ENCODE peak calls at places on chromosome 20, in four cellular contexts. P is HS-27A, S is endothelial cell, C is COR-L47. B is an unnamed sample.

GRCh38 chr20:11935754-11936551 is 18.3 kb downstream of the BTBD3 start:
- DNase-seq in P (no peak), C (peak), S (no peak), B (peak)

GRCh38 chr20:13771853-13772453 is 12.8 kb downstream of the ESF1 start:
- DNase-seq in C (peak), S (no peak), P (no peak), B (peak)

GRCh38 chr20:48329676-48330644 is 497.8 kb downstream of the PREX1 start:
- DNase-seq in S (peak), P (no peak), C (no peak), B (peak)

GRCh38 chr20:18428490-18429173 is 38.2 kb downstream of the DZANK1 start:
- DNase-seq in S (no peak), C (no peak), P (peak), B (no peak)

GRCh38 chr20:53208110-53208908 is 236.2 kb downstream of the TSHZ2 start:
- DNase-seq in C (no peak), S (peak), P (no peak), B (no peak)

GRCh38 chr20:10111144-10111771 is 76.5 kb downstream of the ANKEF1 start:
- DNase-seq in P (no peak), C (peak), S (no peak), B (no peak)

GRCh38 chr20:8020314-8021079 is 936 bp upstream of the TMX4 start:
- DNase-seq in C (peak), P (no peak), S (no peak), B (no peak)

GRCh38 chr20:14865731-14866130 is 528.3 kb upstream of the FLRT3 start:
- DNase-seq in S (no peak), P (no peak), C (no peak), B (no peak)

GRCh38 chr20:23231561-23232218 is 118.9 kb upstream of the NXT1 start:
- DNase-seq in P (peak), C (no peak), S (no peak), B (no peak)

GRCh38 chr20:381581-382290 is 1.2 kb downstream of the TRIB3 start:
- DNase-seq in S (peak), P (no peak), C (peak), B (peak)

GRCh38 chr20:2626853-2627541 is 25.4 kb upstream of the NOP56 start:
- DNase-seq in P (peak), C (no peak), S (no peak), B (no peak)

GRCh38 chr20:53138454-53139291 is 166.5 kb downstream of the TSHZ2 start:
- DNase-seq in S (no peak), P (no peak), C (no peak), B (no peak)

GRCh38 chr20:25066386-25066785 is 8.4 kb upstream of the ACSS1 start:
- DNase-seq in S (no peak), C (no peak), P (no peak), B (no peak)

GRCh38 chr20:8057871-8058270 is 38.3 kb upstream of the TMX4 start:
- DNase-seq in S (no peak), C (no peak), P (no peak), B (no peak)

GRCh38 chr20:11841972-11842461 is 75.7 kb upstream of the BTBD3 start:
- DNase-seq in P (no peak), S (no peak), C (no peak), B (no peak)

GRCh38 chr20:63085087-63085861 is 78.5 kb upstream of the BHLHE23 start:
- DNase-seq in P (no peak), S (no peak), C (no peak), B (no peak)

GRCh38 chr20:17944854-17945474 is 23.6 kb downstream of the SNX5 start:
- DNase-seq in C (no peak), S (no peak), P (no peak), B (no peak)

GRCh38 chr20:56778765-56779195 is 149.7 kb downstream of the TFAP2C start:
- DNase-seq in P (no peak), S (peak), C (no peak), B (no peak)

GRCh38 chr20:59403261-59403961 is 103.0 kb downstream of the EDN3 start:
- DNase-seq in P (no peak), C (peak), S (peak), B (no peak)

GRCh38 chr20:36744764-36745191 is 1.1 kb downstream of the NDRG3 start:
- DNase-seq in C (peak), S (peak), P (no peak), B (no peak)

GRCh38 chr20:51750037-51750769 is 18.0 kb downstream of the ATP9A start:
- DNase-seq in C (no peak), S (no peak), P (peak), B (no peak)

GRCh38 chr20:4656491-4656890 is 65.2 kb upstream of the PRND start:
- DNase-seq in S (no peak), C (no peak), P (no peak), B (no peak)

GRCh38 chr20:41135187-41135887 is 2.0 kb upstream of the PLCG1 start:
- DNase-seq in S (peak), P (peak), C (peak), B (peak)

GRCh38 chr20:15827628-15828027 is 745.6 kb downstream of the KIF16B start:
- DNase-seq in P (no peak), S (no peak), C (no peak), B (no peak)

GRCh38 chr20:55269913-55270312 is 735.4 kb downstream of the CBLN4 start:
- DNase-seq in P (no peak), C (no peak), S (no peak), B (no peak)

GRCh38 chr20:43389839-43390626 is 67.7 kb upstream of the SRSF6 start:
- DNase-seq in S (peak), C (no peak), P (no peak), B (no peak)

B was measured in SK-N-DZ.